ENCODE peak calls at places on chromosome 16, in four cellular contexts. X, Y, B and M are unnamed samples.

GRCh38 chr16:63363738-63364137 is 1327.5 kb upstream of the CDH8 start:
- DNase-seq in X (no peak), Y (no peak), B (no peak), M (no peak)

GRCh38 chr16:65521685-65522338 is 399.9 kb upstream of the CDH11 start:
- DNase-seq in X (no peak), Y (no peak), B (no peak), M (no peak)

GRCh38 chr16:73713817-73714495 is 582.7 kb upstream of the PSMD7 start:
- DNase-seq in X (no peak), Y (peak), B (no peak), M (peak)

GRCh38 chr16:12239226-12239625 is 262.7 kb downstream of the SNX29 start:
- DNase-seq in X (no peak), Y (no peak), B (no peak), M (no peak)

GRCh38 chr16:83689385-83689831 is 118.4 kb upstream of the HSBP1 start:
- DNase-seq in X (no peak), Y (no peak), B (peak), M (peak)

GRCh38 chr16:89344846-89345577 is 127.5 kb downstream of the ZNF778 start:
- DNase-seq in X (no peak), Y (no peak), B (no peak), M (no peak)

GRCh38 chr16:84629580-84629979 is 11.7 kb upstream of the COTL1 start:
- DNase-seq in X (no peak), Y (no peak), B (no peak), M (no peak)

GRCh38 chr16:2663553-2664521 is 18.5 kb upstream of the KCTD5 start:
- DNase-seq in X (no peak), Y (no peak), B (no peak), M (no peak)

GRCh38 chr16:62445909-62446308 is 409.7 kb upstream of the CDH8 start:
- DNase-seq in X (no peak), Y (no peak), B (no peak), M (no peak)

GRCh38 chr16:11072420-11073153 is 128.2 kb downstream of the CLEC16A start:
- DNase-seq in X (no peak), Y (no peak), B (no peak), M (no peak)

GRCh38 chr16:74035816-74036215 is 260.8 kb upstream of the PSMD7 start:
- DNase-seq in X (peak), Y (peak), B (no peak), M (peak)

GRCh38 chr16:55284718-55285099 is 39.3 kb upstream of the IRX6 start:
- DNase-seq in X (no peak), Y (no peak), B (no peak), M (no peak)

GRCh38 chr16:89312598-89313299 is 95.2 kb downstream of the ZNF778 start:
- DNase-seq in X (no peak), Y (no peak), B (no peak), M (no peak)

GRCh38 chr16:5916711-5917191 is 819.2 kb upstream of the EEF2KMT start:
- DNase-seq in X (no peak), Y (no peak), B (no peak), M (no peak)

GRCh38 chr16:13435415-13435814 is 484.5 kb upstream of the ERCC4 start:
- DNase-seq in X (no peak), Y (no peak), B (no peak), M (no peak)

GRCh38 chr16:85724126-85724879 is 26.6 kb downstream of the C16orf74 start:
- DNase-seq in X (no peak), Y (no peak), B (no peak), M (no peak)

GRCh38 chr16:57060323-57061083 is 31.9 kb upstream of the CPNE2 start:
- DNase-seq in X (no peak), Y (no peak), B (no peak), M (no peak)

GRCh38 chr16:13957197-13958078 is 37.5 kb downstream of the ERCC4 start:
- DNase-seq in X (no peak), Y (peak), B (peak), M (peak)

GRCh38 chr16:89115216-89115949 is 21.7 kb downstream of the ACSF3 start:
- DNase-seq in X (peak), Y (peak), B (peak), M (peak)

GRCh38 chr16:63933841-63934240 is 1188.0 kb downstream of the CDH11 start:
- DNase-seq in X (no peak), Y (no peak), B (no peak), M (no peak)

GRCh38 chr16:57624806-57625500 is 3.5 kb upstream of the ADGRG1 start:
- DNase-seq in X (no peak), Y (no peak), B (no peak), M (no peak)

GRCh38 chr16:56630134-56630533 is 2.3 kb upstream of the MT1M start:
- DNase-seq in X (no peak), Y (no peak), B (peak), M (no peak)

GRCh38 chr16:88809068-88809675 is 2.6 kb downstream of the APRT start:
- DNase-seq in X (no peak), Y (no peak), B (no peak), M (peak)

GRCh38 chr16:85281181-85281580 is 168.9 kb upstream of the CIBAR2 start:
- DNase-seq in X (no peak), Y (no peak), B (no peak), M (no peak)

DNA sequence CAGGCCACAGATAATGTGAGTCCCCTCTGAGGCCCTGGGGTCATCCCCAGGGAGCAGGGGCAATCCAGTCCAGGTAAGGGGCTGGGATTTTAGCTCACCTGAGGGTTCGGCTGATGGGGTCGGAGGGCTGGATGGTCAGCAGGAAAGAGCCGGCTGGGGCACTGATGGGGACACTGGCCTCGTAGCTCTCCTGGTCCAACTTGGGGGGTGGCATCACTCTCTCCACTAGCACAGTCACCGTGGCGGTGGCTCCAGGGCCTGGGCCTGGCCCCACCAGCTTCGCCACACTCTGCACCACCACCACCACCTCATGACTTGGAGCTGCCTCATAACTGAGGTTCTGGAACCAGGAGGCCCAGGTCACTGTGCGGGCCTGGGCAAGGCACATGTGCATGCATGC is 6.9 kb downstream of the CDH16 start:
- DNase-seq in X (no peak), Y (no peak), B (no peak), M (no peak)
- TF ChIP-seq SPI1 in X (no peak), Y (no peak), B (no peak), M (no peak)

GRCh38 chr16:49498241-49499017 is 124.8 kb downstream of the C16orf78 start:
- DNase-seq in X (no peak), Y (no peak), B (no peak), M (no peak)
- TF ChIP-seq SPI1 in X (no peak), Y (no peak), B (no peak), M (no peak)

GRCh38 chr16:70526403-70526802 is 2.8 kb downstream of the SF3B3 start:
- DNase-seq in X (no peak), Y (no peak), B (no peak), M (no peak)

GRCh38 chr16:70520612-70521297 is 2.6 kb downstream of the COG4 start:
- DNase-seq in X (peak), Y (no peak), B (no peak), M (peak)

GRCh38 chr16:70522216-70523000 is 946 bp downstream of the COG4 start:
- DNase-seq in X (no peak), Y (no peak), B (no peak), M (peak)

GRCh38 chr16:70523013-70523620 is at the start of gene COG4:
- DNase-seq in X (peak), Y (peak), B (peak), M (peak)

DNA sequence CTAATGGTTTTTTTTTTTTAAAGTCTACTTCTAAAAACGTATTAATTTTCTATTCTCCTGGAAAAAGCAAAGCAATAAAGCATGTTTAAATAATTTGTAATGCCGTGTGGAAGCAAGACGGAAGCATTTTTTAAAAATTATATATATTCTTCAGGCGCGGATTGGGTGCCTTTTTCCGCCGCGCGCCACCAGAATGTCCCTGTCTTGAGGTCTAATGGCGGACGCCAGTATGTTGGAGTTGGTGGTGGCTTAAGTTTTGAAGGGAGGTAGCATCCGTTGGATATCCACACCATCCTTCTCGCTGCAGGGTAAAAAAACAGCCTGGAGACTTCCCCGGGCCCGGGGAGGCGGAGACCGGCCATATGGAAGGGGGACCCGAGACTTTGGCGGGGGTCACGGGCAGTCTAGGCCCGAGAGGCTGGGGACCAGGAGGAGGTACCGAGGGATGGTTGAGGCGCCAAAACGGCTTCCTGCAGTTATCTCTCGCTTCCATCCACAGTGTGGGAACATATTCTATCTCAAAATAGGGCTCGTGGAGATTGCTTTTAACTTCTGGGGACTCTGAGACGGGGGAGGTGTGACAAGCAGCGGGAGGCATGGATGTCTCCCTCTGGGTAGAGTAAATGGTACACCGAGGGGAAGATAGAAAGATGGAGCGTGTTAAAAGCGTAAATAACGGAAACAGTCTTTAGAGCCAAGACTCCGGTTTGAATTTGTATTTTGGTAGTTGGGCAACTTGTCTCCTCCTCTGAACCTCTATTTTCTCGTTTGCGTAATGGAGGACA is at the start of gene SF3B3:
- DNase-seq in X (peak), Y (peak), B (no peak), M (peak)
- TF ChIP-seq SPI1 in X (no peak), Y (no peak), B (no peak), M (no peak)

DNA sequence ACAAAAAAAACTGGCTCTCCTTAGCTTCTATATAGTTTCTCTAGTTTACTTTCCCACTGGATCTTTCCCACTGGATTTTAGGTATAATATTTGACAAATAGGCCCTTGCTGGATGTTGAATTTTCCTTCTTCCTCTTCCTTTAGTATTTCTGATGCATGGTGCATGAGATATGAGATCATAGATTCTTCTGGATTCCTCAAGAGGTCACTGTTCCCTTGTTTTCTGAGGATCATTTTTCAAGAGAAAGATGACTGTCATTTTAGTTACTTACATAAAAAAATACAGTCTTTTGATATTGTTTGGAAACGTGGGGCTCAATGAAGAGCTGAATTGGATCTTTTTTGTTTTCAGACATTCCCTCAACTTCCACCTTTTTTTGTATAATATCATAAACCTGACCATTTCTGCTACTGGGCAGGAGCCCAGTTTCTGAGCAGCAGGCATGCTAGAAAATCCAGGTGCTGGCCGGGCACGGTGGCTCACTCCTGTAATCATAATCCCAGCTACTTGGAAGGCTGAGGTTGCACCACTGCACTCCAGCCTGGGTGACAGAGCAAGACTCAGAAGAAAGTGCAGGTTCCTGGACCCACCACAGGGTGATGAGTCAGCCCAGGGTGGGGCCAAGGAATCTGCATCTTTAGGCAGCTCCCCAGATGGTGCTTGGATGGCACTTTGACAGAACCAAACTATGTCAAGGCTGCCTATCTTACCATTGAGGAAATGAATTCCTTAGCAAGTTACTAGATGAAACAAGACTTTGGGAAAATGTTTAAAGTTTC is 70.3 kb downstream of the SDR42E1 start:
- DNase-seq in X (no peak), Y (no peak), B (no peak), M (no peak)
- TF ChIP-seq SPI1 in X (no peak), Y (no peak), B (no peak), M (no peak)

GRCh38 chr16:17414916-17415315 is 55.8 kb downstream of the XYLT1 start:
- DNase-seq in X (no peak), Y (no peak), B (no peak), M (no peak)
- TF ChIP-seq SPI1 in X (no peak), Y (no peak), B (no peak), M (no peak)

GRCh38 chr16:67879936-67880335 is 4.7 kb upstream of the NRN1L start:
- DNase-seq in X (no peak), Y (no peak), B (no peak), M (no peak)
- TF ChIP-seq SPI1 in X (no peak), Y (no peak), B (no peak), M (no peak)

GRCh38 chr16:75265911-75266701 is 14.7 kb upstream of the BCAR1 start:
- DNase-seq in X (peak), Y (peak), B (no peak), M (no peak)
- TF ChIP-seq SPI1 in X (no peak), Y (no peak), B (no peak), M (no peak)

GRCh38 chr16:911101-911500 is 59.7 kb downstream of the LMF1 start:
- DNase-seq in X (no peak), Y (no peak), B (no peak), M (no peak)

GRCh38 chr16:907819-908218 is 63.0 kb downstream of the LMF1 start:
- DNase-seq in X (no peak), Y (no peak), B (no peak), M (no peak)

GRCh38 chr16:908526-909155 is 62.1 kb downstream of the LMF1 start:
- DNase-seq in X (no peak), Y (no peak), B (no peak), M (no peak)

GRCh38 chr16:910181-910580 is 60.6 kb downstream of the LMF1 start:
- DNase-seq in X (no peak), Y (no peak), B (no peak), M (no peak)

GRCh38 chr16:909281-910000 is 61.3 kb downstream of the LMF1 start:
- DNase-seq in X (no peak), Y (no peak), B (no peak), M (no peak)
- TF ChIP-seq SPI1 in X (no peak), Y (no peak), B (no peak), M (no peak)